ENCODE peak calls at places on chromosomes 6 and 20, in four cellular contexts. D is K562, K is H1, F is HepG2. A is an unnamed sample.

GRCh38 chr6:149560736-149561135 is 5.4 kb upstream of the GINM1 start:
- DNase-seq in K (no peak), F (no peak), D (peak; percentile 42), A (peak; percentile 58)

GRCh38 chr6:147222160-147222838 is 18.1 kb downstream of the STXBP5 start:
- DNase-seq in F (peak; percentile 30), K (no peak), D (peak; percentile 83), A (no peak)

GRCh38 chr20:36231331-36231730 is 4.9 kb upstream of the AAR2 start:
- DNase-seq in D (no peak), K (no peak), F (no peak), A (no peak)

GRCh38 chr20:55880361-55880760 is 125.0 kb downstream of the CBLN4 start:
- DNase-seq in D (no peak), F (no peak), K (no peak), A (no peak)

GRCh38 chr6:73418081-73418741 is 23.6 kb downstream of the DDX43 start:
- DNase-seq in F (no peak), D (no peak), K (no peak), A (no peak)

GRCh38 chr20:10595985-10596384 is 77.8 kb downstream of the JAG1 start:
- DNase-seq in K (no peak), D (no peak), F (no peak), A (no peak)

GRCh38 chr6:130223508-130223907 is 757 bp upstream of the SAMD3 start:
- DNase-seq in F (no peak), K (no peak), D (no peak), A (no peak)

GRCh38 chr6:151036869-151037680 is 171.6 kb downstream of the MTHFD1L start:
- DNase-seq in K (no peak), D (no peak), F (no peak), A (peak; percentile 64)

GRCh38 chr6:22601941-22602340 is 32.6 kb downstream of the HDGFL1 start:
- DNase-seq in K (no peak), F (no peak), D (no peak), A (no peak)

GRCh38 chr6:13406781-13407180 is 78.4 kb upstream of the TBC1D7 start:
- DNase-seq in F (peak; percentile 78), D (peak; percentile 44), K (no peak), A (peak; percentile 16)

GRCh38 chr6:26268659-26269402 is 96.2 kb upstream of the BTN3A2 start:
- DNase-seq in D (no peak), F (peak; percentile 22), K (peak; percentile 73), A (no peak)

GRCh38 chr6:22368794-22369193 is 72.0 kb upstream of the PRL start:
- DNase-seq in F (no peak), D (no peak), K (no peak), A (no peak)

GRCh38 chr6:78605909-78606446 is 261.4 kb upstream of the IRAK1BP1 start:
- DNase-seq in D (no peak), F (no peak), K (no peak), A (no peak)

GRCh38 chr6:49257549-49257948 is 205.5 kb downstream of the MMUT start:
- DNase-seq in F (no peak), D (no peak), K (no peak), A (no peak)

GRCh38 chr20:845226-845868 is 11.8 kb downstream of the FAM110A start:
- DNase-seq in F (no peak), K (peak; percentile 58), D (no peak), A (no peak)

GRCh38 chr6:5394280-5394679 is 133.0 kb downstream of the FARS2 start:
- DNase-seq in F (no peak), K (no peak), D (no peak), A (no peak)

GRCh38 chr20:44596876-44597275 is 14.5 kb downstream of the PKIG start:
- DNase-seq in F (no peak), K (no peak), D (no peak), A (no peak)

GRCh38 chr20:2104236-2104635 is 2.6 kb downstream of the STK35 start:
- DNase-seq in F (no peak), K (no peak), D (no peak), A (no peak)

GRCh38 chr6:166461821-166462460 is 79.2 kb upstream of the MPC1 start:
- DNase-seq in D (no peak), K (no peak), F (no peak), A (no peak)

GRCh38 chr20:6590891-6591679 is 176.4 kb upstream of the BMP2 start:
- DNase-seq in K (no peak), D (no peak), F (no peak), A (no peak)

GRCh38 chr20:35603695-35604443 is 11.8 kb upstream of the SPAG4 start:
- DNase-seq in D (peak; percentile 3), F (no peak), K (no peak), A (no peak)

GRCh38 chr6:33419580-33420492 is at the start of gene SYNGAP1:
- DNase-seq in K (peak; percentile 76), F (no peak), D (no peak), A (no peak)

GRCh38 chr6:14882394-14883073 is 363.3 kb upstream of the JARID2 start:
- DNase-seq in K (no peak), F (no peak), D (no peak), A (no peak)

GRCh38 chr6:89066929-89067646 is 13.5 kb upstream of the PNRC1 start:
- DNase-seq in D (no peak), F (no peak), K (no peak), A (no peak)

GRCh38 chr6:41200901-41201783 is at the start of gene TREML2:
- DNase-seq in F (no peak), K (peak; percentile 43), D (peak; percentile 67), A (no peak)

GRCh38 chr20:460707-461106 is 1.6 kb downstream of the TBC1D20 start:
- DNase-seq in F (peak; percentile 49), D (no peak), K (no peak), A (no peak)

GRCh38 chr6:136923116-136923953 is 1.2 kb downstream of the SLC35D3 start:
- DNase-seq in F (no peak), D (no peak), K (peak; percentile 62), A (no peak)

GRCh38 chr6:75243333-75244062 is at the start of gene COX7A2:
- DNase-seq in F (peak; percentile 96), D (peak; percentile 83), K (peak; percentile 83), A (peak; percentile 97)

GRCh38 chr6:5472583-5472982 is 211.3 kb downstream of the FARS2 start:
- DNase-seq in K (no peak), D (no peak), F (no peak), A (no peak)

GRCh38 chr6:11755725-11756124 is 22.9 kb downstream of the ADTRP start:
- DNase-seq in F (no peak), D (no peak), K (no peak), A (no peak)

GRCh38 chr6:36615018-36615761 is 21.0 kb downstream of the SRSF3 start:
- DNase-seq in K (no peak), F (peak; percentile 61), D (peak; percentile 75), A (peak; percentile 41)
- TF ChIP-seq SRF in K (no peak), F (no peak), D (no peak), A (no peak)

GRCh38 chr6:17506962-17507361 is 93.1 kb upstream of the FAM8A1 start:
- DNase-seq in K (no peak), D (no peak), F (no peak), A (no peak)
- TF ChIP-seq MAX in K (no peak), D (no peak), F (no peak), A (no peak)

DNA sequence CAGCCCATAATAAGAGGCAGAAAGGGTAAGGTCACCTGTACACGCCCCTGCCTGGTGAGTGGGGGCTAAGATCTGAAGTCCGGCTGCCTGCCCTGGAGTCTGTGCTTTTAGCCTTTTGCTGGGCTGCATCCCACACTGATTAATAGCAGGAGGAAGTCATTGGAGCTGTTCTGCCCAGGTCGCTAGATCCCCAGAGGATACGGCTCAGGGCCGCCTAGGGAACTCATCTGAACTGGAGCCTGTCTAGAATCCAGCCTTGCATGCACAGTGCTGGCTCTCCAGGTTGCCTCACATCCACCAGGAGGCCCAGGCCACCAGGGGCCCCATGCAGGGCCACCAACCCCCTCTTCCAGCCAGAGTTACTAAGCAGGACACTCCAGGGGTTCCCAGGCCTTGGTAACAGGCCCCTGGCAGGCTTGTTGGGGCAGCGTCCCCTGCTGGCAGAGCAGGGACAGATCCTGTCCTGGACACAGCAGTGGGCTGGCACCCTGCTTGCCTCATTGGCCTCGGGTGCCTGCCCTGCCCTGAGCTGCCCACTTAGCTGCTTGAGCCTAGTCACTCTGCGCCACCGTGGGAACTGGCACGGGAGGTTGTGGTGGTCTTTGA is 35.3 kb downstream of the EFCAB8 start:
- DNase-seq in D (peak; percentile 66), F (peak; percentile 59), K (peak; percentile 85), A (no peak)
- TF ChIP-seq SRF in D (no peak), F (no peak), K (no peak), A (no peak)

GRCh38 chr6:3405679-3406078 is 51.2 kb downstream of the SLC22A23 start:
- DNase-seq in D (no peak), K (no peak), F (peak; percentile 51), A (no peak)
- TF ChIP-seq MAX in D (no peak), K (no peak), F (no peak), A (no peak)

GRCh38 chr20:61665746-61666470 is 399.8 kb downstream of the TAF4 start:
- DNase-seq in F (no peak), D (no peak), K (no peak), A (no peak)

GRCh38 chr20:61663521-61664425 is 401.9 kb downstream of the TAF4 start:
- DNase-seq in F (no peak), K (no peak), D (no peak), A (no peak)

GRCh38 chr20:61666471-61666832 is 399.2 kb downstream of the TAF4 start:
- DNase-seq in D (no peak), F (no peak), K (no peak), A (no peak)

GRCh38 chr20:61662946-61663460 is 402.7 kb downstream of the TAF4 start:
- DNase-seq in K (no peak), D (no peak), F (no peak), A (no peak)

DNA sequence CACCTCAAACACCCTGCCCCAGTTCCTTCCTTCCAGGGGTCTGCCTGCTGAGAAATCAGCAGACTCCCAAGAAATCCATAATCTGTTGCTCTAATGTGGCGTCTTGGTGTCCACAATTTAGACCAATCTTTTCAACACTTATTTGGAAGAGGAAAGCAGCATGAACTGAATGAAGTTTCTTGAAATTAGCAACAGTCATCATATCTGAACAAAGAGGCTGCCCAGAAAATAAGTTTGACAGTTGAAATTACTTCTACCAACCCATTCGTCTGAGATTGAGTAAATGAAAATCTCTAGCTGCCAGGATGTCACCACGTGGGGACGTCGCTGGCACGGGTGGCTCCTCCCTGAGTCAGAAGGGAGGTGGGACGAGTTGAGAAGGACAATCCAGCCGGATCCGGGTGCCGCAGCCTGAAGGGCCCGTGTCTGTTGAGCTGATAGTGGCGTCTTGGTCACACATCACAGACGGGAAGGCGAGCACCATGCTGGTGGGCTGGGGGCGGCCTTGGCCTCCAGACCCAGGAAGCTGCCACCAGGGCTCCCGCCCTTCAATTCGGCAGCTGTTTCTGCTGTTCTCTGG is 400.9 kb downstream of the TAF4 start:
- DNase-seq in F (no peak), D (no peak), K (no peak), A (no peak)
- TF ChIP-seq SRF in F (no peak), D (no peak), K (no peak), A (no peak)

A was measured in HCT116.